ENCODE peak calls at places on chromosomes 5 and 9, in ten cellular contexts. K is effector memory CD8-positive, alpha-beta T cell; E is IMR-90; Y is naive B cell; U is T-cell; O is activated CD4-positive, alpha-beta T cell treated with anti-CD3 and anti-CD28 coated beads for 36 hours; Q is aorta; B is sciatic nerve; L is central memory CD8-positive, alpha-beta T cell; W is activated CD8-positive, alpha-beta memory T cell treated with anti-CD3 and anti-CD28 coated beads, Interleukin-2, amount 10 ng/mL, durations not matched to agents 7 days and 5 days. Z is an unnamed sample.

GRCh38 chr9:75432386-75432785 is 344.1 kb downstream of the OSTF1 start:
- ATAC-seq in L (no peak), Q (peak; percentile 40), B (peak; percentile 83), O (no peak), W (no peak), U (no peak), E (no peak), K (no peak), Y (no peak), Z (no peak)

GRCh38 chr5:146726891-146727290 is 151.7 kb downstream of the PPP2R2B start:
- ATAC-seq in O (no peak), Q (no peak), E (no peak), K (no peak), Y (no peak), B (no peak), L (no peak), W (no peak), U (no peak), Z (no peak)

GRCh38 chr9:120539951-120540350 is 40.0 kb downstream of the CDK5RAP2 start:
- ATAC-seq in K (no peak), W (no peak), L (no peak), O (no peak), E (no peak), Q (no peak), Y (no peak), U (no peak), B (no peak), Z (no peak)

GRCh38 chr9:98117984-98118639 is 910 bp downstream of the TRIM14 start:
- ATAC-seq in B (peak; percentile 37), O (peak; percentile 74), Y (peak; percentile 69), E (peak; percentile 4), U (peak; percentile 74), W (peak; percentile 74), L (peak; percentile 90), K (peak; percentile 81), Q (no peak), Z (peak; percentile 42)

GRCh38 chr9:4489562-4489918 is 728 bp upstream of the SLC1A1 start:
- ATAC-seq in Y (no peak), O (no peak), U (no peak), L (no peak), W (no peak), B (peak; percentile 73), K (no peak), E (peak; percentile 42), Q (peak; percentile 75), Z (peak; percentile 62)

GRCh38 chr5:17065468-17065867 is 129.4 kb upstream of the MYO10 start:
- ATAC-seq in B (peak; percentile 62), L (no peak), Q (no peak), E (no peak), K (no peak), U (no peak), O (no peak), W (no peak), Y (no peak), Z (no peak)

GRCh38 chr9:77712533-77713130 is 64.5 kb upstream of the GNA14 start:
- ATAC-seq in K (no peak), E (peak; percentile 74), Y (no peak), L (no peak), O (peak; percentile 92), Q (no peak), U (no peak), B (no peak), W (no peak), Z (peak; percentile 88)

GRCh38 chr5:43555895-43556606 is 826 bp downstream of the PAIP1 start:
- ATAC-seq in Q (no peak), O (peak; percentile 0), W (no peak), E (peak; percentile 33), L (no peak), K (no peak), B (peak; percentile 57), U (no peak), Y (no peak), Z (peak; percentile 49)

GRCh38 chr5:90503596-90503995 is 25.8 kb downstream of the LYSMD3 start:
- ATAC-seq in Y (no peak), Q (no peak), U (no peak), E (no peak), L (no peak), O (no peak), W (no peak), K (no peak), B (no peak), Z (no peak)

GRCh38 chr5:16726538-16726946 is 109.7 kb upstream of the RETREG1 start:
- ATAC-seq in O (peak; percentile 76), Y (no peak), B (no peak), Q (no peak), W (peak; percentile 55), E (no peak), K (no peak), U (peak; percentile 65), L (no peak), Z (no peak)

GRCh38 chr9:92151691-92152393 is 36.6 kb upstream of the SPTLC1 start:
- ATAC-seq in L (no peak), K (no peak), Y (no peak), U (no peak), B (no peak), W (no peak), E (peak; percentile 16), O (no peak), Q (no peak), Z (peak; percentile 68)

GRCh38 chr5:171534009-171534895 is 114.8 kb downstream of the FGF18 start:
- ATAC-seq in E (no peak), B (no peak), Y (no peak), L (no peak), O (peak; percentile 26), K (no peak), Q (no peak), W (no peak), U (no peak), Z (no peak)

GRCh38 chr9:132744881-132745761 is 74.9 kb downstream of the GTF3C4 start:
- ATAC-seq in B (peak; percentile 4), Q (no peak), O (no peak), W (no peak), Y (no peak), U (no peak), K (no peak), L (no peak), E (no peak), Z (no peak)

GRCh38 chr9:78821126-78821822 is 524.3 kb downstream of the PSAT1 start:
- ATAC-seq in W (peak; percentile 47), K (no peak), O (peak; percentile 49), E (peak; percentile 71), U (no peak), L (no peak), Y (peak; percentile 54), Q (no peak), B (no peak), Z (peak; percentile 76)